ENCODE peak calls at places on chromosome 11, in five cellular contexts. D is pancreas, V is GM23338, Y is aorta, L is endothelial cell of umbilical vein. Z is an unnamed sample. For H3K4me1, the result is how much of the 10 kb centered on the place peaks cover.

GRCh38 chr11:122714021-122714420 is 58.5 kb downstream of the UBASH3B start:
- DNase-seq in D (no peak), V (no peak), Y (no peak), L (no peak), Z (no peak)

GRCh38 chr11:109062445-109062844 is 359.5 kb upstream of the C11orf87 start:
- DNase-seq in D (no peak), V (no peak), Y (no peak), L (no peak), Z (no peak)

GRCh38 chr11:65551572-65552398 is 6.4 kb downstream of the LTBP3 start:
- DNase-seq in D (peak), V (peak), Y (no peak), L (peak), Z (peak)

GRCh38 chr11:44030276-44030932 is 17.4 kb upstream of the ACCSL start:
- DNase-seq in D (no peak), V (peak), Y (peak), L (no peak), Z (no peak)

GRCh38 chr11:501001-501682 is 5.9 kb downstream of the RNH1 start:
- DNase-seq in D (no peak), V (no peak), Y (peak), L (no peak), Z (no peak)

GRCh38 chr11:114059278-114059983 is at the start of gene ZBTB16:
- DNase-seq in D (peak), V (peak), Y (peak), L (peak), Z (no peak)

GRCh38 chr11:72088076-72088806 is 7.6 kb downstream of the LRRC51 start:
- DNase-seq in D (no peak), V (no peak), Y (no peak), L (no peak), Z (no peak)

GRCh38 chr11:101126551-101127347 is 2.9 kb downstream of the PGR start:
- DNase-seq in D (no peak), V (peak), Y (peak), L (peak), Z (no peak)

GRCh38 chr11:64809781-64810241 is 540 bp downstream of the MEN1 start:
- DNase-seq in D (peak), V (peak), Y (no peak), L (no peak), Z (peak)

GRCh38 chr11:60813324-60813723 is 28.2 kb downstream of the MS4A10 start:
- DNase-seq in D (no peak), V (no peak), Y (no peak), L (no peak), Z (no peak)

GRCh38 chr11:37504066-37504611 is 906.1 kb upstream of the RAG2 start:
- DNase-seq in D (no peak), V (peak), Y (no peak), L (no peak), Z (no peak)

GRCh38 chr11:69642549-69642912 is 1.6 kb downstream of the CCND1 start:
- DNase-seq in D (no peak), V (peak), Y (no peak), L (peak), Z (no peak)

GRCh38 chr11:33997473-33998347 is 53.8 kb upstream of the CAPRIN1 start:
- DNase-seq in D (no peak), V (no peak), Y (no peak), L (no peak), Z (no peak)

GRCh38 chr11:36703055-36703404 is 105.0 kb upstream of the RAG2 start:
- DNase-seq in D (no peak), V (no peak), Y (no peak), L (no peak), Z (no peak)

GRCh38 chr11:101929516-101929915 is 13.2 kb upstream of the ANGPTL5 start:
- DNase-seq in D (no peak), V (no peak), Y (no peak), L (no peak), Z (no peak)

GRCh38 chr11:14905104-14906033 is 13.3 kb upstream of the CYP2R1 start:
- DNase-seq in D (peak), V (peak), Y (peak), L (peak), Z (peak)

GRCh38 chr11:92304271-92304670 is 79.7 kb downstream of the FAT3 start:
- DNase-seq in D (no peak), V (no peak), Y (no peak), L (no peak), Z (no peak)
- H3K4me1 ChIP-seq in D (under half), V (half or more), Y (under half), L (under half), Z (under half)

DNA sequence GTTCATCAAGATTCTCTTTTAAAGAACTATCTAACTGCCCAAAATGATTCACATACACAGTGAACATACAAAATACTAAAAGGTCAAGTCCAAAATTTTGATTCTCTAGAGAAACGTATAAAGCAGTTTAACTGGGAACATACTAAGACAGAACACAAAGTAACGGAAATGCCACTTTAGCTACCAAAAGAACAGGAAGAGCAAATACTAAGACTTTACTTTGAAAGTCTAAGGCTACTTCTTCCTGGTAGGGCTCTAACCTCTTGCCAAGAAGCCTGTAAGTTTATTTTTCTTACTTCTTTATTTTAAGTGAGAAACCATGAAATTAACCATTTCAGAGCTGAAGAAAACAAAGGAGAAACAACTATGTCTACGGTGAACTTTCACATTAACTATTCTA is 6.2 kb downstream of the PICALM start:
- DNase-seq in D (no peak), V (peak), Y (no peak), L (peak), Z (peak)
- H3K4me1 ChIP-seq in D (half or more), V (half or more), Y (under half), L (under half), Z (under half)

DNA sequence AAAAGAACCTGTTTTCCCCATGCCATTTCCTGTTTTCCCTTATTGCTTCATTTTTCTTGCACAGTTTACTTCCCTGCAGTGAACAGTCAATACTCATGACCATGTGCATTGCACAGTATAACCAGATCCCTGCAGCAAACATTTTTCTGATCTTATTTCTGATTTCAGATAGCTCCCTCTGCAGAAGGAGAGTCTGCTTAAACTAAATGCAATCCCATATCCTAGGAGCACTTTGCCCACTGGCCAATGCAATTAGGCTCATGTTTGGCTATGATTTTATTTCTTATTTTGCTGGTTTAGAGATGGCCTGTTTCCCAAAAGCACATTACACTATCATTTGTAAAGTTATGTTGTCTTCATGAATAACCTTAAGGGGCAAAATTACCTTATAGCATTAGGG is 96.7 kb upstream of the CD44 start:
- DNase-seq in D (no peak), V (no peak), Y (no peak), L (no peak), Z (no peak)
- H3K4me1 ChIP-seq in D (under half), V (under half), Y (under half), L (under half), Z (under half)

GRCh38 chr11:104060004-104060403 is 23.6 kb downstream of the DDI1 start:
- DNase-seq in D (no peak), V (no peak), Y (no peak), L (no peak), Z (no peak)
- H3K4me1 ChIP-seq in D (under half), V (under half), Y (under half), L (under half), Z (under half)

GRCh38 chr11:128491195-128491936 is 96.0 kb downstream of the ETS1 start:
- DNase-seq in D (no peak), V (no peak), Y (no peak), L (no peak), Z (no peak)
- H3K4me1 ChIP-seq in D (under half), V (under half), Y (under half), L (under half), Z (half or more)

Z was measured in OCI-LY7.